ENCODE peak calls at places on chromosomes 3 and 15, in eight cellular contexts. K is activated T-cell treated with anti-CD3 and anti-CD28 coated beads, Interleukin-2, amount 50 U/mL, for 72 hours; U is GM19239; F is Ammon's horn; E is sciatic nerve; T is NCI-H187 treated with DMSO at 0.1 percent for 48 hours; G is mucosa of descending colon; I is heart left ventricle. B is an unnamed sample.

GRCh38 chr3:193095366-193095765 is 145.7 kb upstream of the PLAAT1 start:
- DNase-seq in K (no peak), U (no peak), F (no peak), E (no peak), T (peak; percentile 4), G (no peak), I (no peak), B (no peak)

GRCh38 chr3:183775781-183776180 is 49.6 kb downstream of the MAP6D1 start:
- DNase-seq in K (no peak), U (no peak), F (peak; percentile 59), E (no peak), T (no peak), G (no peak), I (peak; percentile 53), B (peak; percentile 7)

GRCh38 chr3:32820971-32821685 is 3.3 kb downstream of the TRIM71 start:
- DNase-seq in K (no peak), U (no peak), F (no peak), E (no peak), T (no peak), G (no peak), I (no peak), B (no peak)

GRCh38 chr3:14175383-14176037 is 2.9 kb downstream of the XPC start:
- DNase-seq in K (peak; percentile 64), U (no peak), F (no peak), E (no peak), T (no peak), G (no peak), I (no peak), B (peak; percentile 87)

GRCh38 chr3:42369304-42369703 is 41.1 kb downstream of the LYZL4 start:
- DNase-seq in K (no peak), U (no peak), F (peak; percentile 80), E (no peak), T (no peak), G (no peak), I (peak; percentile 44), B (no peak)

GRCh38 chr15:95290376-95290973 is 1040.0 kb upstream of the NR2F2 start:
- DNase-seq in K (no peak), U (no peak), F (no peak), E (no peak), T (no peak), G (no peak), I (no peak), B (peak; percentile 35)

GRCh38 chr3:121529308-121529707 is 16.5 kb downstream of the POLQ start:
- DNase-seq in K (no peak), U (no peak), F (no peak), E (no peak), T (no peak), G (no peak), I (no peak), B (no peak)

GRCh38 chr3:106399773-106400172 is 531.0 kb upstream of the CBLB start:
- DNase-seq in K (no peak), U (no peak), F (no peak), E (no peak), T (no peak), G (no peak), I (no peak), B (no peak)

B was measured in OCI-M1.